ENCODE peak calls at places on chromosomes 12 and 14, in five cellular contexts. J is cardiac muscle cell, H is stomach, I is prostate gland, X is A549. S is an unnamed sample. For H3K4me1 and H3K9me3, the result is how much of the 10 kb centered on the place peaks cover.

GRCh38 chr12:26928661-26929060 is 9.1 kb downstream of the INTS13 start:
- DNase-seq in J (no peak), H (no peak), I (no peak), X (no peak), S (no peak)

GRCh38 chr12:58105225-58106119 is 164.1 kb downstream of the ATP23 start:
- DNase-seq in I (no peak), X (peak), J (no peak), H (no peak), S (no peak)

GRCh38 chr14:92688434-92689375 is 59.7 kb downstream of the LGMN start:
- DNase-seq in J (no peak), X (no peak), I (no peak), H (peak), S (no peak)

GRCh38 chr12:91577586-91578539 is 395.2 kb upstream of the DCN start:
- DNase-seq in I (no peak), H (no peak), J (peak), X (peak), S (no peak)

GRCh38 chr12:120845696-120846095 is 58.5 kb downstream of the SPPL3 start:
- DNase-seq in J (no peak), I (no peak), X (no peak), H (no peak), S (no peak)

GRCh38 chr12:101670007-101670671 is 27.3 kb upstream of the CHPT1 start:
- DNase-seq in H (no peak), I (no peak), J (peak), X (peak), S (peak)

GRCh38 chr12:88062464-88062863 is 33.3 kb upstream of the C12orf50 start:
- DNase-seq in I (no peak), H (no peak), X (no peak), J (no peak), S (no peak)

GRCh38 chr14:65281991-65282908 is 130.3 kb upstream of the FUT8 start:
- DNase-seq in X (no peak), H (no peak), J (no peak), I (no peak), S (peak)

GRCh38 chr14:47442206-47442605 is 233.2 kb downstream of the MDGA2 start:
- DNase-seq in H (no peak), X (no peak), I (no peak), J (peak), S (no peak)

GRCh38 chr14:73286598-73286997 is 49.3 kb downstream of the PAPLN start:
- DNase-seq in X (no peak), J (no peak), H (no peak), I (no peak), S (no peak)

GRCh38 chr14:23446291-23446851 is 10.9 kb upstream of the MYH7 start:
- DNase-seq in H (no peak), I (no peak), X (no peak), J (peak), S (no peak)

GRCh38 chr12:3683670-3684069 is 69.2 kb downstream of the CRACR2A start:
- DNase-seq in H (no peak), J (no peak), X (no peak), I (no peak), S (no peak)

GRCh38 chr12:125065753-125066570 is 727 bp downstream of the AACS start:
- DNase-seq in H (no peak), I (no peak), X (peak), J (no peak), S (no peak)

GRCh38 chr14:75070383-75070782 is 942 bp downstream of the ZC2HC1C start:
- DNase-seq in J (no peak), I (no peak), X (no peak), H (no peak), S (no peak)

GRCh38 chr14:37974421-37974820 is 233.3 kb upstream of the SSTR1 start:
- DNase-seq in X (no peak), J (no peak), H (no peak), I (no peak), S (no peak)

GRCh38 chr12:121110211-121110940 is 22.3 kb upstream of the P2RX7 start:
- DNase-seq in I (peak), H (peak), X (peak), J (peak), S (peak)

GRCh38 chr12:93325855-93326254 is 51.9 kb upstream of the NUDT4 start:
- DNase-seq in I (no peak), J (no peak), H (no peak), X (no peak), S (no peak)

GRCh38 chr12:50017653-50018052 is 7.6 kb downstream of the RACGAP1 start:
- DNase-seq in X (no peak), I (no peak), H (no peak), J (no peak), S (no peak)

GRCh38 chr14:91897121-91897701 is 29.9 kb upstream of the TC2N start:
- DNase-seq in I (peak), X (no peak), J (no peak), H (peak), S (no peak)

GRCh38 chr12:66741919-66742318 is 63.0 kb upstream of the GRIP1 start:
- DNase-seq in I (no peak), X (no peak), J (no peak), H (no peak), S (no peak)

GRCh38 chr12:122449317-122449716 is 26.8 kb upstream of the CLIP1 start:
- DNase-seq in X (no peak), J (no peak), H (no peak), I (no peak), S (no peak)

GRCh38 chr12:117293510-117293909 is 67.9 kb downstream of the NOS1 start:
- DNase-seq in J (no peak), H (no peak), I (no peak), X (no peak), S (no peak)

GRCh38 chr14:69980457-69981414 is 101.5 kb downstream of the SMOC1 start:
- DNase-seq in H (no peak), I (no peak), J (no peak), X (no peak), S (no peak)

GRCh38 chr14:104264495-104265265 is 126.3 kb downstream of the KIF26A start:
- DNase-seq in J (no peak), I (no peak), X (no peak), H (peak), S (no peak)

GRCh38 chr12:123024819-123025391 is 44.4 kb downstream of the ARL6IP4 start:
- DNase-seq in H (no peak), J (no peak), I (no peak), X (no peak), S (no peak)

GRCh38 chr12:29200586-29200985 is 51.5 kb downstream of the FAR2 start:
- DNase-seq in J (no peak), H (no peak), I (no peak), X (no peak), S (no peak)

GRCh38 chr14:34059925-34060746 is 109.3 kb upstream of the EGLN3 start:
- DNase-seq in I (peak), H (peak), J (peak), X (peak), S (peak)

GRCh38 chr12:63816031-63816430 is 28.5 kb upstream of the SRGAP1 start:
- DNase-seq in X (no peak), I (no peak), J (no peak), H (no peak), S (no peak)

GRCh38 chr12:122333142-122334087 is 67.1 kb upstream of the VPS33A start:
- DNase-seq in X (no peak), H (no peak), I (no peak), J (no peak), S (no peak)

GRCh38 chr14:99862111-99862510 is 68.9 kb downstream of the EML1 start:
- DNase-seq in J (no peak), I (no peak), H (no peak), X (no peak), S (no peak)

GRCh38 chr12:47397664-47398281 is 308.1 kb downstream of the RPAP3 start:
- DNase-seq in J (no peak), I (peak), H (no peak), X (peak), S (peak)

GRCh38 chr12:56628671-56629458 is 1.3 kb downstream of the BAZ2A start:
- DNase-seq in H (peak), X (peak), J (peak), I (peak), S (no peak)

GRCh38 chr14:24837280-24838046 is 203.5 kb upstream of the GZMB start:
- DNase-seq in X (no peak), H (no peak), J (no peak), I (no peak), S (no peak)

GRCh38 chr14:92751819-92752218 is 3.4 kb upstream of the LGMN start:
- DNase-seq in X (no peak), J (peak), H (no peak), I (no peak), S (no peak)

GRCh38 chr12:56634837-56635538 is 4.9 kb upstream of the BAZ2A start:
- DNase-seq in X (peak), H (peak), J (peak), I (peak), S (peak)

GRCh38 chr14:64891839-64892375 is 12.2 kb upstream of the SPTB start:
- DNase-seq in X (peak), J (peak), H (no peak), I (peak), S (peak)

GRCh38 chr14:23183479-23183878 is at the start of gene SLC7A8:
- DNase-seq in I (peak), J (peak), X (no peak), H (peak), S (peak)

GRCh38 chr12:7571253-7571652 is 67.7 kb upstream of the CD163 start:
- DNase-seq in I (no peak), J (no peak), H (no peak), X (no peak), S (no peak)

DNA sequence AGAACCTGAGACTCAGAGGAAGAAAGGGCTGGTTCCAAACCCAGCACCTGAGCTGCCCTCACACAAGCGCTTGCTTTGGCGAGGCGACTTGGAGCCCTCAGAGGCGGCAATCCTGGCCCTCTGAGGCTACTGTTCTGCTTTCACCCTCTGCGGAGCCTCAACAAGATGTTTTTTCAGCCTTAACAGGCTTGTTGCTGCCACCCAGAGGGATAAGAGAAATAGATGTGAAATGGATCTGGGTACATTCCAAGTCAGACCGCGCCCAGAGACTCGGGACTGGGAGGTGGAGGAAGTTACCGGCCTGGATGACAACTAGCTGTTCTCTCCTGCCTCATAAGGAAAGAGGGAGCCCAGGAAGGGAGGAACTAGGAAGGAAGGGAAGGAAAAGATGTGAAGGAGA is 89.6 kb downstream of the TTC7B start:
- DNase-seq in J (peak), H (peak), I (peak), X (no peak), S (no peak)
- H3K4me1 ChIP-seq in J (under half), H (under half), I (under half), X (under half), S (under half)

GRCh38 chr14:88882236-88882635 is 57.8 kb downstream of the TTC8 start:
- DNase-seq in H (no peak), X (no peak), J (no peak), I (no peak), S (no peak)
- H3K4me3 ChIP-seq in H (no peak), X (no peak), J (no peak), I (no peak), S (no peak)

DNA sequence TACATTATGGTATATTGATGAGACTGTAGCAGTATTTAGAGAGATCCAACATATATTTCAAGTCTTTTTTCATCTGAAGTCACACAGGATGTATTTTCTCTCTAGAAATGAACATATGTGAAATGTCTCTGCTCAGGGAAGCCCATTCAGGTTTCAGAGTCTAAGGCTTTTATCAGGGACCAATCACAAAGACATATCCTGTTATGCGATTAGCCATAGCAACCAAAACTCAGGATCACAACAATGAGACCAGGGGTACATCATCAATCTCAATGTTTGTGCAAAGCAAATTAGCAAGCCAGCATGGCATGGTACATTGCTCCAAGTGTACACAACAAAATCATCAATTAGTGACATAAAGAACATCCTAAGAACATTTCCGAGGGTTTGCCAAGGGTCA is 99.2 kb upstream of the AMN1 start:
- DNase-seq in I (no peak), H (no peak), X (no peak), J (no peak), S (no peak)
- H3K9me3 ChIP-seq in I (under half), H (under half), X (under half), J (under half), S (under half)

GRCh38 chr12:644293-644639 is 19.0 kb downstream of the NINJ2 start:
- DNase-seq in I (no peak), J (no peak), H (no peak), X (no peak), S (no peak)

GRCh38 chr12:642633-643477 is 20.4 kb downstream of the NINJ2 start:
- DNase-seq in I (peak), X (peak), H (peak), J (peak), S (peak)

GRCh38 chr12:644818-645552 is 18.3 kb downstream of the NINJ2 start:
- DNase-seq in I (no peak), X (no peak), H (no peak), J (no peak), S (no peak)

GRCh38 chr12:645563-646071 is 17.6 kb downstream of the NINJ2 start:
- DNase-seq in I (no peak), H (peak), X (no peak), J (peak), S (no peak)

GRCh38 chr12:643478-644292 is 19.6 kb downstream of the NINJ2 start:
- DNase-seq in J (no peak), H (peak), I (no peak), X (no peak), S (no peak)
- H3K4me1 ChIP-seq in J (under half), H (under half), I (under half), X (under half), S (under half)

GRCh38 chr12:105920161-105920684 is 218.5 kb downstream of the NUAK1 start:
- DNase-seq in I (peak), X (no peak), J (peak), H (no peak), S (no peak)

GRCh38 chr12:105912911-105913514 is 225.7 kb downstream of the NUAK1 start:
- DNase-seq in X (no peak), I (no peak), H (no peak), J (no peak), S (peak)

GRCh38 chr12:105921055-105921454 is 217.7 kb downstream of the NUAK1 start:
- DNase-seq in J (no peak), X (no peak), H (no peak), I (no peak), S (no peak)

GRCh38 chr12:105915997-105916697 is 222.6 kb downstream of the NUAK1 start:
- DNase-seq in X (no peak), I (no peak), H (no peak), J (no peak), S (no peak)

GRCh38 chr12:105916698-105917059 is 222.1 kb downstream of the NUAK1 start:
- DNase-seq in H (no peak), I (no peak), J (no peak), X (no peak), S (no peak)
- H3K4me3 ChIP-seq in H (no peak), I (no peak), J (no peak), X (no peak), S (no peak)

DNA sequence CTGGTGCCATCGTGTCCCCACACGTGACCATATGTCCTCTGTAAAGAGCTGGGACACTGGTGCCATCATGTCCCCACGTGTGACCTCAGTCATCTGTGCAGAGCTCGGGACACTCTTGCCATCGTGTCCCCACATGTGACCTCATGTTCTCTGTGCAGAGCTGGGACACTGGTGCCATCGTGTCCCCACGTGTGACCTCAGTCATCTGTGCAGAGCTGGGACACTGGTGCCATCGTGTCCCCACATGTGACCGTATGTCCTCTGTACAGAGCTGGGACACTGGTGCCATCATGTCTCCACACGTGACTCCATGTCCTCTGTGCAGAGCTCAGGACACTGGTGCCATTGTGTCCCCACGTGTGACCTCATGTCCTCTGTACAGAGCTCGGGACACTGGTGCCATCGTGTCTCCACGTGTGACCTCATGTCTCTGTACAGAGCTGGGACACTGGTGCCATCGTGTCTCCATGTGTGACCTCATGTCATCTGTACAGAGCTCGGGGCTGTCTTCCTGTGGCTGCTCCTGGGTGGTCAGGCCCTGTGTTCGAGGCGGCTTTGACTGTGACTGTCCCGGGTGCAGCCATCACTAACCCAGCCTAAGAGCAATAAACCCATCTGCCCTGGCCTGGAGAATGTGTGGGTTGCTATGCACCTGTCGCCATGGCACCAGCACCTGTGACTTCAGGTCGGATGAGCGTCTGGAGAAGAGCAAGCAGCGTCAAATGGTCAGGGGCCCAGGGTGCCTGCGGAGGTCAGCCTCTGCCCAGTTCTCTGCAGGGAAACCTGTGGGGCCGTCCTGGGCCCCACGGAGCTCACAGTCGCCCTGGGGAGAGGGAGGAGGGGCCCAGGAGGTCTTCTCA is 334.5 kb downstream of the ADGRD1 start:
- DNase-seq in J (no peak), I (no peak), H (no peak), X (no peak), S (no peak)
- H3K9me3 ChIP-seq in J (under half), I (under half), H (under half), X (under half), S (under half)

DNA sequence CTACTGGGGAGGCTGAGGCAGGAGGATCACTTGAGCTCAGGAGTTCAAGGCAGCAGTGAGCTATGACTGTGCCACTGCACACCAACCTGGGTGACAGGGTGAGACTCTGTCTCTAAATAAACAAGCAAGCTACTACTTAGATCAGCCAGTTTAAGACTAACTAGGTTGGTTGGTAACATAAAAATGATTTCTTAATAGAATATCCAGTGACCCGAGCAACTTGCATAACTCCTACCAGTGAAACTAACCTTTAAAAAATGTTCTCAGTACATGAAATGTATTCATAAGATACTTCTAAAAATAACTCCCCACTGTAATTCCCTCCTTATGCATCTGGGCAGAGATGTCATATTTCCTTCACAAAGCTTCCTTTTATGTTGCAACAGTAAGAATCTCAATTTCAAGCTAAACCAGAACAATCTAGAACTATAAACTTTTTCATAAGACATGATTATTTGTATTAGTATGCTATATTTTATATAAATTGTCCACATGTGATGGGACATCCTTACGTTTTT is 15.8 kb downstream of the TAOK3 start:
- DNase-seq in I (no peak), J (no peak), X (peak), H (no peak), S (no peak)
- H3K4me1 ChIP-seq in I (under half), J (under half), X (under half), H (under half), S (under half)